ENCODE peak calls at places on chromosomes 7 and 10, in seven cellular contexts. One of them, this sample, is unnamed.
A peak's percentile ranks its signal among the peaks of the same experiment; 100 is the strongest.

GRCh38 chr10:79331709-79332108 is 15.6 kb upstream of the PPIF start:
- DNase-seq in fibroblast of pulmonary artery: peak; percentile 57
- DNase-seq in A549: peak; percentile 80
- DNase-seq in foreskin fibroblast: peak; percentile 77
- DNase-seq in psoas muscle: no peak
- DNase-seq in AG04449: peak; percentile 92
- DNase-seq in lower leg skin: no peak
- DNase-seq in this sample: peak; percentile 50

GRCh38 chr10:123655763-123656162 is 10.4 kb upstream of the GPR26 start:
- DNase-seq in fibroblast of pulmonary artery: no peak
- DNase-seq in A549: no peak
- DNase-seq in foreskin fibroblast: no peak
- DNase-seq in psoas muscle: no peak
- DNase-seq in AG04449: no peak
- DNase-seq in lower leg skin: no peak
- DNase-seq in this sample: no peak

GRCh38 chr7:119320316-119320715 is 952.7 kb upstream of the KCND2 start:
- DNase-seq in fibroblast of pulmonary artery: no peak
- DNase-seq in A549: no peak
- DNase-seq in foreskin fibroblast: no peak
- DNase-seq in psoas muscle: no peak
- DNase-seq in AG04449: no peak
- DNase-seq in lower leg skin: no peak
- DNase-seq in this sample: no peak

GRCh38 chr10:101828734-101829551 is 10.7 kb upstream of the OGA start:
- DNase-seq in fibroblast of pulmonary artery: no peak
- DNase-seq in A549: no peak
- DNase-seq in foreskin fibroblast: no peak
- DNase-seq in psoas muscle: peak; percentile 65
- DNase-seq in AG04449: no peak
- DNase-seq in lower leg skin: no peak
- DNase-seq in this sample: no peak

GRCh38 chr7:68015565-68016532 is 1019.2 kb downstream of the TYW1 start:
- DNase-seq in fibroblast of pulmonary artery: no peak
- DNase-seq in A549: no peak
- DNase-seq in foreskin fibroblast: no peak
- DNase-seq in psoas muscle: no peak
- DNase-seq in AG04449: no peak
- DNase-seq in lower leg skin: no peak
- DNase-seq in this sample: no peak

GRCh38 chr10:89466599-89467035 is 52.2 kb downstream of the IFIT5 start:
- DNase-seq in fibroblast of pulmonary artery: peak; percentile 64
- DNase-seq in A549: no peak
- DNase-seq in foreskin fibroblast: peak; percentile 76
- DNase-seq in psoas muscle: no peak
- DNase-seq in AG04449: no peak
- DNase-seq in lower leg skin: no peak
- DNase-seq in this sample: no peak

GRCh38 chr7:21640150-21640549 is 97.3 kb downstream of the DNAH11 start:
- DNase-seq in fibroblast of pulmonary artery: no peak
- DNase-seq in A549: no peak
- DNase-seq in foreskin fibroblast: no peak
- DNase-seq in psoas muscle: no peak
- DNase-seq in AG04449: no peak
- DNase-seq in lower leg skin: no peak
- DNase-seq in this sample: no peak

GRCh38 chr10:125014086-125014830 is 72.3 kb downstream of the ZRANB1 start:
- DNase-seq in fibroblast of pulmonary artery: no peak
- DNase-seq in A549: no peak
- DNase-seq in foreskin fibroblast: peak; percentile 43
- DNase-seq in psoas muscle: peak; percentile 78
- DNase-seq in AG04449: no peak
- DNase-seq in lower leg skin: no peak
- DNase-seq in this sample: no peak

GRCh38 chr10:86941991-86942421 is 15.4 kb downstream of the MMRN2 start:
- DNase-seq in fibroblast of pulmonary artery: no peak
- DNase-seq in A549: no peak
- DNase-seq in foreskin fibroblast: no peak
- DNase-seq in psoas muscle: no peak
- DNase-seq in AG04449: no peak
- DNase-seq in lower leg skin: no peak
- DNase-seq in this sample: no peak

GRCh38 chr10:28139138-28139537 is 140.3 kb upstream of the ODAD2 start:
- DNase-seq in fibroblast of pulmonary artery: no peak
- DNase-seq in A549: no peak
- DNase-seq in foreskin fibroblast: peak; percentile 42
- DNase-seq in psoas muscle: no peak
- DNase-seq in AG04449: no peak
- DNase-seq in lower leg skin: no peak
- DNase-seq in this sample: no peak

GRCh38 chr7:7454000-7454399 is 81.7 kb downstream of the COL28A1 start:
- DNase-seq in fibroblast of pulmonary artery: no peak
- DNase-seq in A549: no peak
- DNase-seq in foreskin fibroblast: no peak
- DNase-seq in psoas muscle: no peak
- DNase-seq in AG04449: no peak
- DNase-seq in lower leg skin: no peak
- DNase-seq in this sample: no peak

DNA sequence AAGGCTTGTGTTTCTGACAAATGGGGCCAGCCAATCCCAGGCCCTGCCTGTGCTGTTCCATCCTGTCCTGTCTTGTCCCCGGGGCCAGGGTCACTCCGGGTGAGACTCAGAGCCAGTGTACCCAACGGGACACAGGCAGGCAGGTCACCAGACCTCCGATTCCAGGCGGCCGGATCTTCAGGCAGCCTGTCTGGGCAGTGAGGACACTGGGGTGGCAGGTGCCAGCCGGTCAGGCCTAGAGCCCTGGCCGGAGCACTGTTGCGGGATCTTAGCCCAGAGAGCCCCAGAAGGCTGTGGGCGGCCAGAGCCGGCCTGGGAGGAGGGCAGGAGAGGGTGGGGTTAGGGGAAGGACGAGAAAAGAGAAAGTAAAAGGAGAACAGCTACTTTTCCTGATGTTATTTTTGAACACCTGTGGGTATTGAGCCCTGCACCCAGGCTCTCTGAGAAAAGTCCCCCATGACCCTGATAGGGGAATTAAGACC is 134.3 kb upstream of the TNRC18 start:
- DNase-seq in fibroblast of pulmonary artery: no peak
- DNase-seq in A549: no peak
- DNase-seq in foreskin fibroblast: peak; percentile 67
- DNase-seq in psoas muscle: peak; percentile 93
- DNase-seq in AG04449: no peak
- DNase-seq in lower leg skin: peak; percentile 39
- DNase-seq in this sample: no peak
- H3K4me3 ChIP-seq in fibroblast of pulmonary artery: no peak overlapping the region
- H3K4me3 ChIP-seq in A549: peak overlapping the region; percentile 2
- H3K4me3 ChIP-seq in foreskin fibroblast: no peak overlapping the region
- H3K4me3 ChIP-seq in psoas muscle: peak overlapping the region; percentile 42
- H3K4me3 ChIP-seq in AG04449: no peak overlapping the region
- H3K4me3 ChIP-seq in lower leg skin: no peak overlapping the region
- H3K4me3 ChIP-seq in this sample: no peak overlapping the region

GRCh38 chr10:70621497-70622078 is 19.0 kb upstream of the PRF1 start:
- DNase-seq in fibroblast of pulmonary artery: no peak
- DNase-seq in A549: no peak
- DNase-seq in foreskin fibroblast: no peak
- DNase-seq in psoas muscle: no peak
- DNase-seq in AG04449: no peak
- DNase-seq in lower leg skin: no peak
- DNase-seq in this sample: no peak
- TF ChIP-seq CTCF in fibroblast of pulmonary artery: no peak
- TF ChIP-seq CTCF in A549: no peak
- TF ChIP-seq CTCF in foreskin fibroblast: no peak
- TF ChIP-seq CTCF in psoas muscle: no peak
- TF ChIP-seq CTCF in AG04449: no peak
- TF ChIP-seq CTCF in lower leg skin: no peak
- TF ChIP-seq CTCF in this sample: no peak

GRCh38 chr7:4739528-4739992 is 35.9 kb upstream of the AP5Z1 start:
- DNase-seq in fibroblast of pulmonary artery: peak; percentile 81
- DNase-seq in A549: peak; percentile 80
- DNase-seq in foreskin fibroblast: no peak
- DNase-seq in psoas muscle: peak; percentile 84
- DNase-seq in AG04449: no peak
- DNase-seq in lower leg skin: no peak
- DNase-seq in this sample: no peak
- H3K4me3 ChIP-seq in fibroblast of pulmonary artery: peak overlapping the region; percentile 39
- H3K4me3 ChIP-seq in A549: peak overlapping the region; percentile 23
- H3K4me3 ChIP-seq in foreskin fibroblast: no peak overlapping the region
- H3K4me3 ChIP-seq in psoas muscle: peak overlapping the region; percentile 56
- H3K4me3 ChIP-seq in AG04449: no peak overlapping the region
- H3K4me3 ChIP-seq in lower leg skin: no peak overlapping the region
- H3K4me3 ChIP-seq in this sample: no peak overlapping the region

DNA sequence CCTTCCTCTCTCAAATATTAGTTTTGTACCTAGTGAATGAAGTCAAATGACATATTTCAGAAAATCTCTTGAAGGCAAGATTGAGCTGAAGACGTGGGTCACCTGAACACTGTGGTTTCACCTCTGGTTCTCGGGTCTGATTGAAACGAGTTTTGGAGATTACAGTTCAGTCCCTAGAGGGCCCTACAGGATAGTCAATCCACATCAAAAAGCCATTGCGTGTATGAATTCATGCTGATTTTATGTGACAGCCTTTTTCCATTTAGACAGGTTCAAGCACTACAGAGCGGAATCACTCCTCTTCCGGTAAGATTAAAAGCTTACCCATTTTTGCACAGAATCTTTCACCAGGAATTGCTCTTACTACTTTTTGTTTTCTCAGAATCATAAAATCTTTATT is 62.2 kb downstream of the VIM start:
- DNase-seq in fibroblast of pulmonary artery: peak; percentile 29
- DNase-seq in A549: no peak
- DNase-seq in foreskin fibroblast: peak; percentile 6
- DNase-seq in psoas muscle: no peak
- DNase-seq in AG04449: no peak
- DNase-seq in lower leg skin: no peak
- DNase-seq in this sample: peak; percentile 4
- TF ChIP-seq CTCF in fibroblast of pulmonary artery: no peak
- TF ChIP-seq CTCF in A549: peak; percentile 25
- TF ChIP-seq CTCF in foreskin fibroblast: peak; percentile 5
- TF ChIP-seq CTCF in psoas muscle: peak; percentile 6
- TF ChIP-seq CTCF in AG04449: no peak
- TF ChIP-seq CTCF in lower leg skin: no peak
- TF ChIP-seq CTCF in this sample: peak; percentile 54

GRCh38 chr10:45286980-45287379 is 28.4 kb downstream of the OR13A1 start:
- DNase-seq in fibroblast of pulmonary artery: no peak
- DNase-seq in A549: no peak
- DNase-seq in foreskin fibroblast: no peak
- DNase-seq in psoas muscle: no peak
- DNase-seq in AG04449: no peak
- DNase-seq in lower leg skin: no peak
- DNase-seq in this sample: no peak
- H3K4me3 ChIP-seq in fibroblast of pulmonary artery: no peak overlapping the region
- H3K4me3 ChIP-seq in A549: no peak overlapping the region
- H3K4me3 ChIP-seq in foreskin fibroblast: no peak overlapping the region
- H3K4me3 ChIP-seq in psoas muscle: no peak overlapping the region
- H3K4me3 ChIP-seq in AG04449: no peak overlapping the region
- H3K4me3 ChIP-seq in lower leg skin: no peak overlapping the region
- H3K4me3 ChIP-seq in this sample: no peak overlapping the region

GRCh38 chr7:81687062-81687461 is 82.8 kb downstream of the HGF start:
- DNase-seq in fibroblast of pulmonary artery: no peak
- DNase-seq in A549: no peak
- DNase-seq in foreskin fibroblast: no peak
- DNase-seq in psoas muscle: no peak
- DNase-seq in AG04449: no peak
- DNase-seq in lower leg skin: no peak
- DNase-seq in this sample: no peak

GRCh38 chr7:81685263-81685868 is 84.5 kb downstream of the HGF start:
- DNase-seq in fibroblast of pulmonary artery: peak; percentile 47
- DNase-seq in A549: no peak
- DNase-seq in foreskin fibroblast: peak; percentile 38
- DNase-seq in psoas muscle: no peak
- DNase-seq in AG04449: no peak
- DNase-seq in lower leg skin: no peak
- DNase-seq in this sample: no peak

GRCh38 chr7:81688622-81689411 is 81.0 kb downstream of the HGF start:
- DNase-seq in fibroblast of pulmonary artery: peak; percentile 15
- DNase-seq in A549: no peak
- DNase-seq in foreskin fibroblast: no peak
- DNase-seq in psoas muscle: no peak
- DNase-seq in AG04449: no peak
- DNase-seq in lower leg skin: no peak
- DNase-seq in this sample: no peak

GRCh38 chr7:81682873-81683272 is 87.0 kb downstream of the HGF start:
- DNase-seq in fibroblast of pulmonary artery: no peak
- DNase-seq in A549: no peak
- DNase-seq in foreskin fibroblast: no peak
- DNase-seq in psoas muscle: no peak
- DNase-seq in AG04449: no peak
- DNase-seq in lower leg skin: no peak
- DNase-seq in this sample: no peak

DNA sequence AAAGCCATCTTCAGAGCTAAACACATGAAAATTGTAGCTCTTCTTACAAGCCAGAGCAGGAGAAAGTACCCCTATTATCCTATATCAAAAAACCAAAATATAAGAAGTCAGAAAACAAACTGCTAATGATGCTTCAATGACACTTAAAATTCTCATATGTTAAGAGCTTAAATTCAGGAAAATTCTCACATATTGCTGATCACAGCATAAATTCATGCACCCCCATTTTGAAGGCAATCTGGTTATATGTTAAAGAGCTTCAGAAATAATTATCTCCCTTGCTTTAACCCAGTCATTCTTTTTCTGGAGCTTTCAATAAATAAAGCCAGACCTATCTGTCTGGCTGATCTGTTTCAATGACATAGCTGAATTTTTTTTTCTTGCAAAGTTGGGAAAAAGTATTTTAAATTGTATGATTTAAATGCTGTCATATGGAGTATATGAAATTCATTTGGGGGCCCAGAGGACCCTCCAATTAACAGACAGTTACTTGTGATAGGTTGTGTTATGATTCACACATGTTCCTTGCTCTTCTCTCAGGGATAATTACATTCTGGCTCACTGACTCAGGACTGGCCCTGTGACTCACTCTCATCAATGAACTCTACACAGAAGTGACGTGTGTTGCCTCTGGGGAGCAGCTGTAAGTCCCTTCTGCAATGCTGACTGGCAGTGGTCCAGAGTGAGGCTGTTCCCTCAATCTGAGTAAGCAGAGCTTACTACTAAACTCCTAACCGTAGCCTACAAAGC is 85.2 kb downstream of the HGF start:
- DNase-seq in fibroblast of pulmonary artery: peak; percentile 100
- DNase-seq in A549: peak; percentile 71
- DNase-seq in foreskin fibroblast: peak; percentile 100
- DNase-seq in psoas muscle: peak; percentile 91
- DNase-seq in AG04449: peak; percentile 100
- DNase-seq in lower leg skin: peak; percentile 95
- DNase-seq in this sample: peak; percentile 100
- TF ChIP-seq CTCF in fibroblast of pulmonary artery: no peak
- TF ChIP-seq CTCF in A549: no peak
- TF ChIP-seq CTCF in foreskin fibroblast: no peak
- TF ChIP-seq CTCF in psoas muscle: no peak
- TF ChIP-seq CTCF in AG04449: no peak
- TF ChIP-seq CTCF in lower leg skin: no peak
- TF ChIP-seq CTCF in this sample: no peak